ENCODE peak calls at places on chromosome 12, in seven cellular contexts. S is Kasumi-1, G is posterior cingulate gyrus, R is erythroblast, X is non-pigmented ciliary epithelial cell, J is H7, B is AML-193. C is an unnamed sample.

GRCh38 chr12:3213768-3214167 is 136.6 kb downstream of the TSPAN9 start:
- DNase-seq in S (no peak), G (no peak), R (no peak), X (no peak), J (no peak), B (no peak), C (no peak)

GRCh38 chr12:1634590-1635191 is 5.7 kb downstream of the WNT5B start:
- DNase-seq in S (peak), G (peak), R (peak), X (no peak), J (peak), B (peak), C (peak)

GRCh38 chr12:109625131-109625559 is 51.6 kb downstream of the MVK start:
- DNase-seq in S (no peak), G (peak), R (no peak), X (peak), J (no peak), B (no peak), C (no peak)

GRCh38 chr12:64042901-64043300 is 179.2 kb downstream of the KICS2 start:
- DNase-seq in S (no peak), G (no peak), R (no peak), X (no peak), J (no peak), B (no peak), C (peak)

GRCh38 chr12:109651596-109651995 is 62.0 kb upstream of the FAM222A start:
- DNase-seq in S (no peak), G (no peak), R (no peak), X (no peak), J (no peak), B (no peak), C (no peak)

GRCh38 chr12:94047781-94048567 is 100.4 kb upstream of the PLXNC1 start:
- DNase-seq in S (no peak), G (no peak), R (no peak), X (no peak), J (no peak), B (no peak), C (no peak)

GRCh38 chr12:111150894-111151293 is 218.0 kb downstream of the PHETA1 start:
- DNase-seq in S (peak), G (no peak), R (no peak), X (no peak), J (no peak), B (no peak), C (no peak)

GRCh38 chr12:131711551-131712205 is 788 bp downstream of the SFSWAP start:
- DNase-seq in S (peak), G (no peak), R (peak), X (no peak), J (no peak), B (no peak), C (peak)

GRCh38 chr12:91326043-91327027 is 143.7 kb upstream of the DCN start:
- DNase-seq in S (peak), G (no peak), R (peak), X (peak), J (peak), B (peak), C (peak)

GRCh38 chr12:47747596-47748506 is 10.8 kb downstream of the RAPGEF3 start:
- DNase-seq in S (no peak), G (peak), R (no peak), X (no peak), J (no peak), B (no peak), C (no peak)

GRCh38 chr12:89707623-89707991 is 1.0 kb downstream of the ATP2B1 start:
- DNase-seq in S (peak), G (peak), R (peak), X (no peak), J (peak), B (no peak), C (peak)

GRCh38 chr12:12716151-12716844 is 870 bp upstream of the CDKN1B start:
- DNase-seq in S (peak), G (no peak), R (peak), X (no peak), J (peak), B (no peak), C (no peak)

GRCh38 chr12:45310627-45310968 is 94.7 kb downstream of the ANO6 start:
- DNase-seq in S (no peak), G (no peak), R (no peak), X (no peak), J (no peak), B (no peak), C (no peak)

GRCh38 chr12:27331299-27331926 is 1.2 kb upstream of the BMAL2 start:
- DNase-seq in S (peak), G (no peak), R (no peak), X (peak), J (no peak), B (peak), C (peak)

GRCh38 chr12:46560874-46561273 is 188.3 kb upstream of the SLC38A2 start:
- DNase-seq in S (no peak), G (no peak), R (no peak), X (no peak), J (no peak), B (no peak), C (no peak)

GRCh38 chr12:43669373-43669772 is 89.2 kb downstream of the PUS7L start:
- DNase-seq in S (no peak), G (no peak), R (no peak), X (no peak), J (no peak), B (no peak), C (no peak)

GRCh38 chr12:43805857-43806736 is at the start of gene TWF1:
- DNase-seq in S (peak), G (peak), R (peak), X (no peak), J (peak), B (peak), C (peak)

GRCh38 chr12:56151672-56152131 is 685 bp upstream of the MYL6B start:
- DNase-seq in S (peak), G (peak), R (peak), X (no peak), J (peak), B (peak), C (no peak)

GRCh38 chr12:101018540-101018939 is 191.5 kb downstream of the SLC5A8 start:
- DNase-seq in S (no peak), G (no peak), R (no peak), X (peak), J (no peak), B (no peak), C (no peak)

GRCh38 chr12:97038859-97039258 is 131.8 kb downstream of the NEDD1 start:
- DNase-seq in S (no peak), G (no peak), R (no peak), X (peak), J (no peak), B (no peak), C (no peak)

GRCh38 chr12:2284857-2285256 is 232.1 kb downstream of the CACNA1C start:
- DNase-seq in S (peak), G (peak), R (peak), X (no peak), J (peak), B (peak), C (peak)

GRCh38 chr12:72957454-72957853 is 685.3 kb downstream of the TRHDE start:
- DNase-seq in S (no peak), G (no peak), R (no peak), X (no peak), J (no peak), B (no peak), C (no peak)

GRCh38 chr12:15088115-15088514 is 115.3 kb downstream of the PDE6H start:
- DNase-seq in S (no peak), G (no peak), R (no peak), X (no peak), J (no peak), B (no peak), C (no peak)

GRCh38 chr12:74227846-74228545 is 309.6 kb upstream of the ATXN7L3B start:
- DNase-seq in S (no peak), G (no peak), R (no peak), X (no peak), J (no peak), B (no peak), C (no peak)

GRCh38 chr12:95623554-95624170 is 72.4 kb upstream of the USP44 start:
- DNase-seq in S (peak), G (peak), R (peak), X (no peak), J (peak), B (peak), C (peak)

GRCh38 chr12:116882742-116883141 is 1.5 kb upstream of the HRK start:
- DNase-seq in S (no peak), G (peak), R (peak), X (no peak), J (peak), B (no peak), C (peak)

GRCh38 chr12:110176745-110177144 is 52.6 kb downstream of the IFT81 start:
- DNase-seq in S (no peak), G (no peak), R (peak), X (no peak), J (no peak), B (no peak), C (no peak)

GRCh38 chr12:102474438-102475064 is 5.8 kb downstream of the IGF1 start:
- DNase-seq in S (no peak), G (no peak), R (no peak), X (no peak), J (no peak), B (no peak), C (no peak)

GRCh38 chr12:31234053-31234835 is 91.7 kb downstream of the SINHCAF start:
- DNase-seq in S (no peak), G (peak), R (no peak), X (no peak), J (no peak), B (no peak), C (no peak)

GRCh38 chr12:92457458-92458195 is 245.2 kb upstream of the PLEKHG7 start:
- DNase-seq in S (no peak), G (no peak), R (no peak), X (no peak), J (no peak), B (no peak), C (peak)

GRCh38 chr12:69897744-69898143 is 72.7 kb downstream of the MYRFL start:
- DNase-seq in S (no peak), G (peak), R (no peak), X (peak), J (peak), B (no peak), C (no peak)

GRCh38 chr12:62846506-62846905 is 88.4 kb downstream of the PPM1H start:
- DNase-seq in S (no peak), G (no peak), R (no peak), X (peak), J (no peak), B (no peak), C (no peak)

GRCh38 chr12:38149395-38150073 is 167.0 kb upstream of the ALG10B start:
- DNase-seq in S (no peak), G (no peak), R (no peak), X (no peak), J (no peak), B (no peak), C (no peak)

GRCh38 chr12:118391424-118391823 is 15.1 kb downstream of the SUDS3 start:
- DNase-seq in S (no peak), G (no peak), R (no peak), X (no peak), J (no peak), B (no peak), C (no peak)